ENCODE peak calls at places on chromosomes 1 and 21, in eight cellular contexts. One of them, this sample, is unnamed.

GRCh38 chr1:11147371-11147770 is 41.8 kb upstream of the ANGPTL7 start:
- ATAC-seq in PC-3: peak
- ATAC-seq in left cardiac atrium: no peak
- ATAC-seq in CD4-positive, CD25-positive, alpha-beta regulatory T cell: no peak
- ATAC-seq in heart right ventricle: no peak
- ATAC-seq in aorta: no peak
- ATAC-seq in activated T-cell treated with anti-CD3 and anti-CD28 coated beads, Interleukin-2, amount 50 U/mL, for 4 hours: no peak
- ATAC-seq in stimulated activated naive CD8-positive, alpha-beta T cell treated with anti-CD3 and anti-CD28 coated beads, Interleukin-15, amount 100 ng/mL, for 72 hours: no peak
- ATAC-seq in this sample: no peak

GRCh38 chr21:42534361-42534900 is 20.8 kb downstream of the SLC37A1 start:
- ATAC-seq in aorta: no peak
- ATAC-seq in PC-3: no peak
- ATAC-seq in left cardiac atrium: peak
- ATAC-seq in stimulated activated naive CD8-positive, alpha-beta T cell treated with anti-CD3 and anti-CD28 coated beads, Interleukin-15, amount 100 ng/mL, for 72 hours: peak
- ATAC-seq in CD4-positive, CD25-positive, alpha-beta regulatory T cell: no peak
- ATAC-seq in heart right ventricle: peak
- ATAC-seq in activated T-cell treated with anti-CD3 and anti-CD28 coated beads, Interleukin-2, amount 50 U/mL, for 4 hours: no peak
- ATAC-seq in this sample: peak

GRCh38 chr1:119674835-119675289 is 26.8 kb upstream of the ZNF697 start:
- ATAC-seq in CD4-positive, CD25-positive, alpha-beta regulatory T cell: no peak
- ATAC-seq in heart right ventricle: peak
- ATAC-seq in aorta: peak
- ATAC-seq in stimulated activated naive CD8-positive, alpha-beta T cell treated with anti-CD3 and anti-CD28 coated beads, Interleukin-15, amount 100 ng/mL, for 72 hours: peak
- ATAC-seq in left cardiac atrium: no peak
- ATAC-seq in PC-3: peak
- ATAC-seq in activated T-cell treated with anti-CD3 and anti-CD28 coated beads, Interleukin-2, amount 50 U/mL, for 4 hours: no peak
- ATAC-seq in this sample: no peak

GRCh38 chr1:37794372-37795339 is 1.0 kb downstream of the MANEAL start:
- ATAC-seq in PC-3: peak
- ATAC-seq in CD4-positive, CD25-positive, alpha-beta regulatory T cell: no peak
- ATAC-seq in aorta: no peak
- ATAC-seq in heart right ventricle: no peak
- ATAC-seq in left cardiac atrium: no peak
- ATAC-seq in stimulated activated naive CD8-positive, alpha-beta T cell treated with anti-CD3 and anti-CD28 coated beads, Interleukin-15, amount 100 ng/mL, for 72 hours: no peak
- ATAC-seq in activated T-cell treated with anti-CD3 and anti-CD28 coated beads, Interleukin-2, amount 50 U/mL, for 4 hours: peak
- ATAC-seq in this sample: peak

GRCh38 chr21:23111070-23111605 is 2112.9 kb downstream of the NCAM2 start:
- ATAC-seq in heart right ventricle: no peak
- ATAC-seq in PC-3: no peak
- ATAC-seq in stimulated activated naive CD8-positive, alpha-beta T cell treated with anti-CD3 and anti-CD28 coated beads, Interleukin-15, amount 100 ng/mL, for 72 hours: no peak
- ATAC-seq in aorta: no peak
- ATAC-seq in activated T-cell treated with anti-CD3 and anti-CD28 coated beads, Interleukin-2, amount 50 U/mL, for 4 hours: no peak
- ATAC-seq in CD4-positive, CD25-positive, alpha-beta regulatory T cell: no peak
- ATAC-seq in left cardiac atrium: no peak
- ATAC-seq in this sample: no peak

GRCh38 chr1:19219451-19219850 is 9.4 kb upstream of the UBR4 start:
- ATAC-seq in stimulated activated naive CD8-positive, alpha-beta T cell treated with anti-CD3 and anti-CD28 coated beads, Interleukin-15, amount 100 ng/mL, for 72 hours: no peak
- ATAC-seq in activated T-cell treated with anti-CD3 and anti-CD28 coated beads, Interleukin-2, amount 50 U/mL, for 4 hours: no peak
- ATAC-seq in CD4-positive, CD25-positive, alpha-beta regulatory T cell: no peak
- ATAC-seq in aorta: no peak
- ATAC-seq in PC-3: no peak
- ATAC-seq in heart right ventricle: no peak
- ATAC-seq in left cardiac atrium: no peak
- ATAC-seq in this sample: no peak

GRCh38 chr1:116834605-116835004 is 75.1 kb upstream of the PTGFRN start:
- ATAC-seq in stimulated activated naive CD8-positive, alpha-beta T cell treated with anti-CD3 and anti-CD28 coated beads, Interleukin-15, amount 100 ng/mL, for 72 hours: peak
- ATAC-seq in activated T-cell treated with anti-CD3 and anti-CD28 coated beads, Interleukin-2, amount 50 U/mL, for 4 hours: no peak
- ATAC-seq in PC-3: no peak
- ATAC-seq in aorta: no peak
- ATAC-seq in CD4-positive, CD25-positive, alpha-beta regulatory T cell: no peak
- ATAC-seq in left cardiac atrium: no peak
- ATAC-seq in heart right ventricle: no peak
- ATAC-seq in this sample: no peak

GRCh38 chr1:43034778-43035177 is 76.1 kb upstream of the SLC2A1 start:
- ATAC-seq in stimulated activated naive CD8-positive, alpha-beta T cell treated with anti-CD3 and anti-CD28 coated beads, Interleukin-15, amount 100 ng/mL, for 72 hours: no peak
- ATAC-seq in left cardiac atrium: no peak
- ATAC-seq in CD4-positive, CD25-positive, alpha-beta regulatory T cell: no peak
- ATAC-seq in activated T-cell treated with anti-CD3 and anti-CD28 coated beads, Interleukin-2, amount 50 U/mL, for 4 hours: peak
- ATAC-seq in heart right ventricle: no peak
- ATAC-seq in PC-3: no peak
- ATAC-seq in aorta: no peak
- ATAC-seq in this sample: no peak

GRCh38 chr21:44929799-44930542 is 9.3 kb upstream of the ITGB2 start:
- ATAC-seq in stimulated activated naive CD8-positive, alpha-beta T cell treated with anti-CD3 and anti-CD28 coated beads, Interleukin-15, amount 100 ng/mL, for 72 hours: peak
- ATAC-seq in left cardiac atrium: no peak
- ATAC-seq in PC-3: no peak
- ATAC-seq in aorta: no peak
- ATAC-seq in CD4-positive, CD25-positive, alpha-beta regulatory T cell: no peak
- ATAC-seq in heart right ventricle: no peak
- ATAC-seq in activated T-cell treated with anti-CD3 and anti-CD28 coated beads, Interleukin-2, amount 50 U/mL, for 4 hours: no peak
- ATAC-seq in this sample: no peak

GRCh38 chr1:64246294-64246917 is 43.0 kb downstream of the UBE2U start:
- ATAC-seq in CD4-positive, CD25-positive, alpha-beta regulatory T cell: no peak
- ATAC-seq in PC-3: peak
- ATAC-seq in aorta: no peak
- ATAC-seq in stimulated activated naive CD8-positive, alpha-beta T cell treated with anti-CD3 and anti-CD28 coated beads, Interleukin-15, amount 100 ng/mL, for 72 hours: no peak
- ATAC-seq in heart right ventricle: no peak
- ATAC-seq in left cardiac atrium: no peak
- ATAC-seq in activated T-cell treated with anti-CD3 and anti-CD28 coated beads, Interleukin-2, amount 50 U/mL, for 4 hours: no peak
- ATAC-seq in this sample: no peak

GRCh38 chr1:74237035-74237434 is 1.8 kb downstream of the TNNI3K start:
- ATAC-seq in PC-3: no peak
- ATAC-seq in CD4-positive, CD25-positive, alpha-beta regulatory T cell: no peak
- ATAC-seq in stimulated activated naive CD8-positive, alpha-beta T cell treated with anti-CD3 and anti-CD28 coated beads, Interleukin-15, amount 100 ng/mL, for 72 hours: no peak
- ATAC-seq in left cardiac atrium: no peak
- ATAC-seq in heart right ventricle: no peak
- ATAC-seq in activated T-cell treated with anti-CD3 and anti-CD28 coated beads, Interleukin-2, amount 50 U/mL, for 4 hours: no peak
- ATAC-seq in aorta: no peak
- ATAC-seq in this sample: no peak

This sample was measured in gastroesophageal sphincter.